ENCODE peak calls at places on chromosomes 11 and 22, in eight cellular contexts. Z is stimulated activated CD4-positive, alpha-beta T cell treated with anti-CD3 and anti-CD28 coated beads, Interleukin-4, amount 100 ng/mL, for 48 hours; L is NB4; Y is stimulated activated CD8-positive, alpha-beta memory T cell treated with anti-CD3 and anti-CD28 coated beads, Interleukin-2, amount 100 ng/mL, for 48 hours; M is kidney glomerular epithelial cell; F is mesothelial cell of epicardium; K is activated T-cell treated with anti-CD3 and anti-CD28 coated beads for 1 hour; Q is anterior cingulate cortex. J is an unnamed sample.

GRCh38 chr11:45110562-45110961 is 35.9 kb upstream of the PRDM11 start:
- DNase-seq in Z (no peak), L (peak; percentile 74), Y (no peak), M (peak; percentile 75), F (no peak), K (no peak), Q (no peak), J (no peak)

GRCh38 chr11:10287766-10288165 is 6.3 kb downstream of the SBF2 start:
- DNase-seq in Z (no peak), L (no peak), Y (no peak), M (no peak), F (no peak), K (no peak), Q (no peak), J (no peak)

GRCh38 chr22:20646906-20647305 is 127.0 kb upstream of the SERPIND1 start:
- DNase-seq in Z (no peak), L (no peak), Y (no peak), M (no peak), F (no peak), K (no peak), Q (no peak), J (no peak)

GRCh38 chr11:71568707-71569349 is 3.5 kb downstream of the KRTAP5-10 start:
- DNase-seq in Z (no peak), L (no peak), Y (no peak), M (no peak), F (no peak), K (no peak), Q (no peak), J (no peak)

GRCh38 chr22:21688706-21689381 is 23.0 kb downstream of the PPIL2 start:
- DNase-seq in Z (no peak), L (no peak), Y (no peak), M (no peak), F (no peak), K (no peak), Q (no peak), J (no peak)

GRCh38 chr11:120208777-120209176 is 2.1 kb upstream of the OAF start:
- DNase-seq in Z (no peak), L (peak; percentile 98), Y (no peak), M (no peak), F (no peak), K (no peak), Q (no peak), J (no peak)

GRCh38 chr11:36454991-36455611 is 55.0 kb downstream of the TRAF6 start:
- DNase-seq in Z (no peak), L (peak; percentile 44), Y (no peak), M (peak; percentile 28), F (no peak), K (no peak), Q (no peak), J (no peak)

GRCh38 chr11:44946268-44946667 is 4.4 kb downstream of the TP53I11 start:
- DNase-seq in Z (no peak), L (no peak), Y (no peak), M (no peak), F (no peak), K (no peak), Q (peak; percentile 26), J (no peak)

GRCh38 chr22:48236261-48236660 is 1473.8 kb downstream of the TBC1D22A start:
- DNase-seq in Z (no peak), L (no peak), Y (no peak), M (no peak), F (no peak), K (no peak), Q (no peak), J (no peak)

GRCh38 chr22:43628253-43628649 is 183.9 kb downstream of the EFCAB6 start:
- DNase-seq in Z (no peak), L (no peak), Y (no peak), M (no peak), F (no peak), K (no peak), Q (no peak), J (no peak)

GRCh38 chr11:114171257-114172054 is 111.9 kb downstream of the ZBTB16 start:
- DNase-seq in Z (no peak), L (no peak), Y (no peak), M (no peak), F (no peak), K (no peak), Q (no peak), J (no peak)

GRCh38 chr22:46977656-46978343 is 215.3 kb downstream of the TBC1D22A start:
- DNase-seq in Z (no peak), L (no peak), Y (no peak), M (no peak), F (no peak), K (no peak), Q (no peak), J (no peak)

GRCh38 chr11:11218287-11218986 is 134.6 kb downstream of the CSNK2A3 start:
- DNase-seq in Z (no peak), L (no peak), Y (no peak), M (peak; percentile 9), F (no peak), K (no peak), Q (no peak), J (no peak)

GRCh38 chr11:20259506-20259905 is 99.2 kb upstream of the DBX1 start:
- DNase-seq in Z (no peak), L (no peak), Y (no peak), M (no peak), F (no peak), K (no peak), Q (no peak), J (no peak)

GRCh38 chr11:133608496-133608895 is 76.2 kb upstream of the OPCML start:
- DNase-seq in Z (no peak), L (no peak), Y (no peak), M (no peak), F (no peak), K (no peak), Q (no peak), J (no peak)

GRCh38 chr22:35615156-35615555 is 2.0 kb downstream of the MB start:
- DNase-seq in Z (no peak), L (no peak), Y (no peak), M (no peak), F (no peak), K (no peak), Q (no peak), J (no peak)

GRCh38 chr11:131734871-131735270 is 364.5 kb downstream of the NTM start:
- DNase-seq in Z (no peak), L (no peak), Y (no peak), M (no peak), F (no peak), K (no peak), Q (no peak), J (no peak)

GRCh38 chr11:820655-821512 is 2.2 kb downstream of the PNPLA2 start:
- DNase-seq in Z (no peak), L (peak; percentile 61), Y (no peak), M (peak; percentile 47), F (no peak), K (no peak), Q (peak; percentile 76), J (no peak)

GRCh38 chr22:28774378-28774777 is 1.9 kb downstream of the CCDC117 start:
- DNase-seq in Z (no peak), L (no peak), Y (no peak), M (no peak), F (no peak), K (no peak), Q (no peak), J (no peak)

GRCh38 chr11:8690374-8691342 is 8.1 kb downstream of the RPL27A start:
- DNase-seq in Z (no peak), L (no peak), Y (no peak), M (no peak), F (no peak), K (no peak), Q (no peak), J (no peak)

GRCh38 chr22:49481651-49482399 is 345.8 kb downstream of the BRD1 start:
- DNase-seq in Z (no peak), L (no peak), Y (no peak), M (no peak), F (no peak), K (no peak), Q (no peak), J (no peak)

GRCh38 chr11:128687321-128687720 is 6.6 kb upstream of the FLI1 start:
- DNase-seq in Z (no peak), L (no peak), Y (no peak), M (no peak), F (no peak), K (no peak), Q (no peak), J (no peak)

GRCh38 chr11:2750601-2751522 is 51.1 kb upstream of the KCNQ1OT1 start:
- DNase-seq in Z (no peak), L (no peak), Y (no peak), M (no peak), F (no peak), K (no peak), Q (peak; percentile 23), J (no peak)

GRCh38 chr11:67266424-67267187 is at the start of gene GRK2:
- DNase-seq in Z (no peak), L (peak; percentile 74), Y (no peak), M (peak; percentile 29), F (no peak), K (no peak), Q (no peak), J (no peak)

GRCh38 chr11:1302461-1303073 is 6.9 kb downstream of the TOLLIP start:
- DNase-seq in Z (no peak), L (no peak), Y (no peak), M (no peak), F (no peak), K (no peak), Q (no peak), J (no peak)

GRCh38 chr11:62127426-62127825 is 3.6 kb downstream of the INCENP start:
- DNase-seq in Z (no peak), L (no peak), Y (no peak), M (no peak), F (no peak), K (no peak), Q (no peak), J (no peak)

GRCh38 chr11:12329797-12330196 is 47.6 kb upstream of the PARVA start:
- DNase-seq in Z (no peak), L (no peak), Y (no peak), M (no peak), F (no peak), K (no peak), Q (no peak), J (peak; percentile 56)

GRCh38 chr11:66317766-66318575 is 1.1 kb upstream of the CD248 start:
- DNase-seq in Z (no peak), L (peak; percentile 100), Y (no peak), M (no peak), F (no peak), K (peak; percentile 49), Q (no peak), J (no peak)

GRCh38 chr22:27531782-27532530 is 269.6 kb downstream of the MN1 start:
- DNase-seq in Z (no peak), L (no peak), Y (no peak), M (peak; percentile 70), F (no peak), K (no peak), Q (no peak), J (no peak)

GRCh38 chr22:24938741-24939341 is 7.7 kb downstream of the LHFPL7 start:
- DNase-seq in Z (no peak), L (peak; percentile 60), Y (no peak), M (peak; percentile 8), F (no peak), K (no peak), Q (no peak), J (peak; percentile 11)

J was measured in DMS 273 treated with DMSO at 0.1 percent for 48 hours.